ENCODE peak calls at places on chromosomes 16 and 17, in four cellular contexts. L is activated T-cell treated with anti-CD3 and anti-CD28 coated beads for 24 hours; N is GM23338; I is stimulated activated CD8-positive, alpha-beta memory T cell treated with anti-CD3 and anti-CD28 coated beads, Interleukin-7, amount 100 ng/mL, for 1 hour. K is an unnamed sample.

GRCh38 chr17:57675988-57676387 is 69.1 kb downstream of the CCDC182 start:
- DNase-seq in L (no peak), N (no peak), I (no peak), K (no peak)

GRCh38 chr17:49521521-49522185 is 26.6 kb downstream of the NGFR start:
- DNase-seq in L (no peak), N (no peak), I (no peak), K (no peak)

GRCh38 chr17:39171933-39172332 is 6.0 kb upstream of the ARL5C start:
- DNase-seq in L (no peak), N (no peak), I (no peak), K (no peak)

GRCh38 chr17:59542960-59543635 is 22.3 kb upstream of the DHX40 start:
- DNase-seq in L (no peak), N (no peak), I (no peak), K (no peak)

GRCh38 chr16:87575027-87575804 is 27.1 kb upstream of the JPH3 start:
- DNase-seq in L (no peak), N (peak), I (no peak), K (no peak)

GRCh38 chr16:69921125-69921524 is 30.0 kb upstream of the CLEC18A start:
- DNase-seq in L (no peak), N (no peak), I (no peak), K (no peak)

GRCh38 chr17:4293572-4293971 is 29.8 kb upstream of the ANKFY1 start:
- DNase-seq in L (no peak), N (no peak), I (no peak), K (no peak)

GRCh38 chr16:28063611-28064061 is at the start of gene GSG1L:
- DNase-seq in L (no peak), N (no peak), I (no peak), K (no peak)

GRCh38 chr16:73616186-73616585 is 568.3 kb upstream of the ZFHX3 start:
- DNase-seq in L (no peak), N (peak), I (no peak), K (no peak)

GRCh38 chr17:5629133-5629532 is 44.8 kb upstream of the NLRP1 start:
- DNase-seq in L (no peak), N (no peak), I (no peak), K (no peak)

GRCh38 chr17:55693244-55694216 is 29.1 kb downstream of the TMEM100 start:
- DNase-seq in L (no peak), N (no peak), I (no peak), K (no peak)

GRCh38 chr16:89001117-89002027 is 24.4 kb upstream of the CBFA2T3 start:
- DNase-seq in L (no peak), N (peak), I (no peak), K (no peak)

GRCh38 chr16:48164907-48165715 is 9.3 kb upstream of the ABCC12 start:
- DNase-seq in L (peak), N (peak), I (peak), K (no peak)

GRCh38 chr16:31710134-31710533 is 163.5 kb upstream of the ZNF267 start:
- DNase-seq in L (no peak), N (no peak), I (no peak), K (no peak)

GRCh38 chr16:65122974-65123845 is 1.3 kb upstream of the CDH11 start:
- DNase-seq in L (no peak), N (peak), I (no peak), K (no peak)

GRCh38 chr17:74930535-74931036 is 5.1 kb upstream of the OTOP3 start:
- DNase-seq in L (no peak), N (no peak), I (no peak), K (no peak)

GRCh38 chr16:22375117-22375962 is 921 bp upstream of the CDR2 start:
- DNase-seq in L (no peak), N (peak), I (no peak), K (no peak)

GRCh38 chr17:28944862-28945741 is 6.2 kb downstream of the PHF12 start:
- DNase-seq in L (no peak), N (no peak), I (no peak), K (no peak)

GRCh38 chr16:47643610-47644009 is 182.5 kb downstream of the PHKB start:
- DNase-seq in L (no peak), N (no peak), I (no peak), K (no peak)

GRCh38 chr17:73549841-73550430 is 94.3 kb downstream of the SDK2 start:
- DNase-seq in L (no peak), N (no peak), I (no peak), K (no peak)

GRCh38 chr17:78248051-78248914 is 16.9 kb downstream of the TMEM235 start:
- DNase-seq in L (no peak), N (no peak), I (no peak), K (no peak)

K was measured in SK-N-MC.